ENCODE peak calls at places on chromosome 7, in eight cellular contexts. W is GM12865, S is endothelial cell, Y is adrenal gland, N is mesothelial cell of epicardium, E is breast epithelium, H is GM20000, G is fibroblast of lung. V is an unnamed sample.

GRCh38 chr7:47689558-47689957 is 107.6 kb upstream of the TNS3 start:
- DNase-seq in W (no peak), S (no peak), Y (no peak), N (no peak), E (no peak), H (no peak), G (no peak), V (no peak)

GRCh38 chr7:43823941-43824340 is 45.4 kb downstream of the MRPS24 start:
- DNase-seq in W (no peak), S (no peak), Y (no peak), N (no peak), E (no peak), H (no peak), G (no peak), V (no peak)

GRCh38 chr7:130996841-130997231 is 262.8 kb upstream of the KLF14 start:
- DNase-seq in W (no peak), S (no peak), Y (peak; percentile 52), N (no peak), E (peak; percentile 57), H (no peak), G (peak; percentile 63), V (peak; percentile 71)

GRCh38 chr7:24778543-24779282 is 21.4 kb upstream of the GSDME start:
- DNase-seq in W (peak; percentile 58), S (no peak), Y (peak; percentile 64), N (no peak), E (peak; percentile 26), H (peak; percentile 36), G (peak; percentile 80), V (no peak)

GRCh38 chr7:149448961-149449360 is 11.9 kb downstream of the ZNF777 start:
- DNase-seq in W (no peak), S (no peak), Y (no peak), N (no peak), E (no peak), H (no peak), G (no peak), V (no peak)

GRCh38 chr7:45921381-45921698 is 268 bp upstream of the IGFBP3 start:
- DNase-seq in W (no peak), S (no peak), Y (no peak), N (no peak), E (no peak), H (no peak), G (no peak), V (no peak)

GRCh38 chr7:22447759-22448158 is 52.2 kb downstream of the STEAP1B start:
- DNase-seq in W (peak; percentile 90), S (no peak), Y (no peak), N (no peak), E (no peak), H (peak; percentile 59), G (no peak), V (no peak)

GRCh38 chr7:981793-982510 is 1.0 kb upstream of the CYP2W1 start:
- DNase-seq in W (no peak), S (no peak), Y (no peak), N (no peak), E (no peak), H (no peak), G (no peak), V (no peak)

GRCh38 chr7:20395094-20395493 is 64.4 kb downstream of the ITGB8 start:
- DNase-seq in W (no peak), S (no peak), Y (no peak), N (no peak), E (no peak), H (no peak), G (no peak), V (no peak)

GRCh38 chr7:140005341-140005740 is 57.4 kb downstream of the PARP12 start:
- DNase-seq in W (no peak), S (no peak), Y (no peak), N (no peak), E (no peak), H (no peak), G (no peak), V (no peak)

GRCh38 chr7:112770051-112770450 is 20.1 kb downstream of the TMEM168 start:
- DNase-seq in W (no peak), S (no peak), Y (no peak), N (no peak), E (peak; percentile 88), H (no peak), G (peak; percentile 16), V (no peak)

GRCh38 chr7:25835191-25835590 is 316.8 kb upstream of the NFE2L3 start:
- DNase-seq in W (no peak), S (no peak), Y (no peak), N (no peak), E (no peak), H (no peak), G (peak; percentile 62), V (no peak)

GRCh38 chr7:124896001-124896400 is 33.6 kb downstream of the POT1 start:
- DNase-seq in W (no peak), S (no peak), Y (no peak), N (no peak), E (no peak), H (no peak), G (no peak), V (no peak)

GRCh38 chr7:92259610-92260247 is 14.0 kb downstream of the ANKIB1 start:
- DNase-seq in W (no peak), S (no peak), Y (no peak), N (no peak), E (no peak), H (no peak), G (no peak), V (no peak)

GRCh38 chr7:144133307-144133706 is 10.3 kb downstream of the OR2A14 start:
- DNase-seq in W (no peak), S (no peak), Y (no peak), N (no peak), E (no peak), H (no peak), G (no peak), V (no peak)

GRCh38 chr7:80312139-80312661 is 177.6 kb downstream of the GNAI1 start:
- DNase-seq in W (no peak), S (peak; percentile 42), Y (peak; percentile 60), N (no peak), E (peak; percentile 22), H (no peak), G (peak; percentile 84), V (peak; percentile 29)

GRCh38 chr7:2258661-2259365 is 16.8 kb downstream of the NUDT1 start:
- DNase-seq in W (peak; percentile 84), S (no peak), Y (no peak), N (no peak), E (no peak), H (peak; percentile 81), G (no peak), V (no peak)

DNA sequence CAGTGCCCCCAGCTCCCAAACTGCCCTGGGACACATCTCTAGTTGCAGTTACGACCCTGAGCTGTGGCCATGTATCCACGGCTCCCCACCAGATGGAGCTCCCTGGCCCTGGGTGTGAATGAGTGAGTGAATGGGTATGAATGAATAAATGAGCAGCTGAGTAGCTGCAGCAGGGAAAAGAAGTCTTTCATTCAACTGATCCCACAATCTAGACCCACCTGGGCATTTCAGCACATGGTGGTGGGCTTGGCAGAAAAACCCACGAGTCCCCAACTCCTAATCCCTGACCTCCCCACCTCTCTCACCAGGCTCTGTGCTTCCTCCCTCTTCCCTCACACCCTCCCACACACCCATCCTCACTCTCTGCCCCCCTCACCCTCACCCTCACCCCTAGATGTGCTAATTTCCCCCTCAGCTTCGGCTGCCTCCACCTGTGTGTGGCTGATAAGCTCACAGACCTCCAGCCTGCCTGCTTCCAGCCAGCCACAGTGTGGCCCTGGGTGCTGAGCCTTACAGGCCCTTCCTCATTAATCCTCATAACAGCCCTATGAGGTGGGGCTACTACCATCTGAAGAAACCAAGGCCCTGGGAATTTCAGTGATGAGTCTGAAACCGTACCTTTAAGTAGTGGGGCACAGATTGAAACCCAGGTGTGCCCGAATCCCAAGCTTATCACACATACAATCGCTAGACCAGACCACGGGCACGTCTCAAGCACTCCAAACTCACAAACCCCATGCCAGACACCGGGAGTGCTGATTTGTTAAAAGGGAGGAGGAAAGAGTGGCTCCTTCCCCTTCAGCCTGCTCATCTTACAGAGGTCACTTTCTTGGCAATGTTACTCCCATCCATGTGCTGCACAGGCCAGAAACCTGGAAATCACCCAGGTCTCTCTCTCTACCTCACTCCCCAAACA is 2.2 kb upstream of the ATP6V1F start:
- DNase-seq in W (no peak), S (no peak), Y (no peak), N (no peak), E (no peak), H (no peak), G (peak; percentile 63), V (no peak)
- TF ChIP-seq CTCF in W (no peak), S (no peak), Y (no peak), N (no peak), E (no peak), H (no peak), G (no peak), V (no peak)

GRCh38 chr7:41886906-41887311 is 184.0 kb upstream of the INHBA start:
- DNase-seq in W (no peak), S (no peak), Y (peak; percentile 26), N (no peak), E (no peak), H (no peak), G (peak; percentile 99), V (no peak)
- TF ChIP-seq CTCF in W (no peak), S (no peak), Y (no peak), N (no peak), E (no peak), H (no peak), G (peak; percentile 48), V (no peak)

GRCh38 chr7:145152589-145152988 is 316.7 kb upstream of the TPK1 start:
- DNase-seq in W (no peak), S (no peak), Y (no peak), N (no peak), E (no peak), H (no peak), G (no peak), V (no peak)

GRCh38 chr7:145151651-145152050 is 315.8 kb upstream of the TPK1 start:
- DNase-seq in W (no peak), S (no peak), Y (no peak), N (no peak), E (no peak), H (no peak), G (no peak), V (no peak)

DNA sequence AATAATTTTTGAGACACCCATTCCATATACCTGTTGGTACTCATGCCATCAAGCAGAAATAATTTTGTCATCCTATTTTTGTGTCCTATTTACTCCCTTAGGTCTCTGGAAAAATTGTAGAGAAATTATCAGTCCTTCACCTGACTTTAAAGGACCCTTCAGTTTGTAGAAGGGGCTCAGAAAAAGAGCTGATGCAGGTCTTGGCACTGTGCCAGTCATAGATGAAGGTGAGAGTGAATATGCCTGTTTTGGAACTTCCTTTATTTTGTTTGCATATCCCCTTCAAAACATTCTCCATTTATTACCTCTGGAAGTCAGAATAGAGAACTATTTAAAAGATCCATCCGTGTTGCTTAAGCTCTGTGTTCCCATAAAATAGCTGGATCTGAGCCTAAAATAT is 321.0 kb upstream of the TPK1 start:
- DNase-seq in W (no peak), S (no peak), Y (no peak), N (no peak), E (no peak), H (no peak), G (no peak), V (no peak)
- TF ChIP-seq CTCF in W (no peak), S (no peak), Y (no peak), N (no peak), E (no peak), H (no peak), G (no peak), V (no peak)

DNA sequence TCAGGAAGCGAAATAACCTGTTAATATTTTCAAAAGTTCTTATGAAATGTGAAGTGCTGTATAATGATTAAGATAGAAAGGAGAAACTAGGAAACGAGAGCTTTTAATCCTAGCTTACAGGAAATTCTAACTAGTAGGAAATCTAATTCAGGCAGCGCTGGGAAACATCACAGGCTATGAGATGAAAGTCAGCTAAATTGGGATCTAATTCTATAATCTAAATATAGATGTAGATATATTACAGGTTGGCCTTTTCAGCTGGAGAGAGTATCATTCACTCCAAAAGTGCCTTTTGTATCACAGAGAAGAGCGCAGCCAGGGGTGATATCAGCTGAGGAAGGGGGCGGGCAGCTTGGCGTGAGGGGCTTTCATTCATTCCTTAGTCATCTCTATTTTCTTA is 156.9 kb downstream of the CUX1 start:
- DNase-seq in W (no peak), S (no peak), Y (no peak), N (no peak), E (no peak), H (no peak), G (no peak), V (no peak)
- TF ChIP-seq CTCF in W (no peak), S (no peak), Y (no peak), N (no peak), E (no peak), H (no peak), G (no peak), V (no peak)